ENCODE peak calls at places on chromosomes 12 and 14, in nine cellular contexts. One of them, this sample, is unnamed.

GRCh38 chr12:46219892-46220655 is 48.8 kb downstream of the SLC38A1 start:
- DNase-seq in mesenchymal stem cell: peak; percentile 80
- DNase-seq in HCT116: peak; percentile 68
- DNase-seq in neuronal stem cell: no peak
- DNase-seq in right lobe of liver: no peak
- DNase-seq in left lung: no peak
- DNase-seq in CD4-positive, alpha-beta memory T cell: peak; percentile 81
- DNase-seq in CD4-positive, alpha-beta T cell: peak; percentile 71
- DNase-seq in right cardiac atrium: no peak
- DNase-seq in this sample: no peak

GRCh38 chr14:65361920-65362319 is 50.6 kb upstream of the FUT8 start:
- DNase-seq in mesenchymal stem cell: peak; percentile 63
- DNase-seq in HCT116: no peak
- DNase-seq in neuronal stem cell: no peak
- DNase-seq in right lobe of liver: no peak
- DNase-seq in left lung: no peak
- DNase-seq in CD4-positive, alpha-beta memory T cell: no peak
- DNase-seq in CD4-positive, alpha-beta T cell: no peak
- DNase-seq in right cardiac atrium: peak; percentile 74
- DNase-seq in this sample: peak; percentile 26

GRCh38 chr12:119869720-119870119 is 7.4 kb downstream of the CIT start:
- DNase-seq in mesenchymal stem cell: peak; percentile 64
- DNase-seq in HCT116: peak; percentile 12
- DNase-seq in neuronal stem cell: no peak
- DNase-seq in right lobe of liver: no peak
- DNase-seq in left lung: no peak
- DNase-seq in CD4-positive, alpha-beta memory T cell: no peak
- DNase-seq in CD4-positive, alpha-beta T cell: no peak
- DNase-seq in right cardiac atrium: peak; percentile 61
- DNase-seq in this sample: no peak

GRCh38 chr14:104390221-104390931 is 189.2 kb upstream of the C14orf180 start:
- DNase-seq in mesenchymal stem cell: no peak
- DNase-seq in HCT116: no peak
- DNase-seq in neuronal stem cell: no peak
- DNase-seq in right lobe of liver: peak; percentile 28
- DNase-seq in left lung: peak; percentile 54
- DNase-seq in CD4-positive, alpha-beta memory T cell: no peak
- DNase-seq in CD4-positive, alpha-beta T cell: no peak
- DNase-seq in right cardiac atrium: no peak
- DNase-seq in this sample: no peak

GRCh38 chr14:85566603-85567002 is 36.7 kb downstream of the FLRT2 start:
- DNase-seq in mesenchymal stem cell: peak; percentile 88
- DNase-seq in HCT116: no peak
- DNase-seq in neuronal stem cell: no peak
- DNase-seq in right lobe of liver: no peak
- DNase-seq in left lung: no peak
- DNase-seq in CD4-positive, alpha-beta memory T cell: no peak
- DNase-seq in CD4-positive, alpha-beta T cell: no peak
- DNase-seq in right cardiac atrium: no peak
- DNase-seq in this sample: no peak

GRCh38 chr14:95308073-95308472 is 11.6 kb downstream of the CLMN start:
- DNase-seq in mesenchymal stem cell: no peak
- DNase-seq in HCT116: no peak
- DNase-seq in neuronal stem cell: no peak
- DNase-seq in right lobe of liver: no peak
- DNase-seq in left lung: no peak
- DNase-seq in CD4-positive, alpha-beta memory T cell: no peak
- DNase-seq in CD4-positive, alpha-beta T cell: no peak
- DNase-seq in right cardiac atrium: no peak
- DNase-seq in this sample: no peak

GRCh38 chr12:75291014-75291413 is 39.1 kb downstream of the CAPS2 start:
- DNase-seq in mesenchymal stem cell: no peak
- DNase-seq in HCT116: no peak
- DNase-seq in neuronal stem cell: no peak
- DNase-seq in right lobe of liver: no peak
- DNase-seq in left lung: no peak
- DNase-seq in CD4-positive, alpha-beta memory T cell: no peak
- DNase-seq in CD4-positive, alpha-beta T cell: no peak
- DNase-seq in right cardiac atrium: no peak
- DNase-seq in this sample: no peak

GRCh38 chr14:73753043-73753886 is 39.1 kb upstream of the PNMA1 start:
- DNase-seq in mesenchymal stem cell: peak; percentile 66
- DNase-seq in HCT116: no peak
- DNase-seq in neuronal stem cell: no peak
- DNase-seq in right lobe of liver: peak; percentile 84
- DNase-seq in left lung: no peak
- DNase-seq in CD4-positive, alpha-beta memory T cell: peak; percentile 49
- DNase-seq in CD4-positive, alpha-beta T cell: peak; percentile 32
- DNase-seq in right cardiac atrium: peak; percentile 82
- DNase-seq in this sample: peak; percentile 62

GRCh38 chr12:67220065-67220464 is 49.1 kb upstream of the CAND1 start:
- DNase-seq in mesenchymal stem cell: no peak
- DNase-seq in HCT116: peak; percentile 15
- DNase-seq in neuronal stem cell: no peak
- DNase-seq in right lobe of liver: no peak
- DNase-seq in left lung: no peak
- DNase-seq in CD4-positive, alpha-beta memory T cell: no peak
- DNase-seq in CD4-positive, alpha-beta T cell: no peak
- DNase-seq in right cardiac atrium: no peak
- DNase-seq in this sample: peak; percentile 16

GRCh38 chr12:66538970-66539369 is 139.9 kb downstream of the GRIP1 start:
- DNase-seq in mesenchymal stem cell: no peak
- DNase-seq in HCT116: no peak
- DNase-seq in neuronal stem cell: no peak
- DNase-seq in right lobe of liver: no peak
- DNase-seq in left lung: no peak
- DNase-seq in CD4-positive, alpha-beta memory T cell: no peak
- DNase-seq in CD4-positive, alpha-beta T cell: no peak
- DNase-seq in right cardiac atrium: no peak
- DNase-seq in this sample: no peak

GRCh38 chr12:113136990-113137511 is 1.5 kb upstream of the RASAL1 start:
- DNase-seq in mesenchymal stem cell: no peak
- DNase-seq in HCT116: no peak
- DNase-seq in neuronal stem cell: no peak
- DNase-seq in right lobe of liver: no peak
- DNase-seq in left lung: no peak
- DNase-seq in CD4-positive, alpha-beta memory T cell: no peak
- DNase-seq in CD4-positive, alpha-beta T cell: no peak
- DNase-seq in right cardiac atrium: no peak
- DNase-seq in this sample: no peak

GRCh38 chr14:50242566-50243288 is 11.3 kb upstream of the SOS2 start:
- DNase-seq in mesenchymal stem cell: peak; percentile 20
- DNase-seq in HCT116: no peak
- DNase-seq in neuronal stem cell: no peak
- DNase-seq in right lobe of liver: no peak
- DNase-seq in left lung: no peak
- DNase-seq in CD4-positive, alpha-beta memory T cell: no peak
- DNase-seq in CD4-positive, alpha-beta T cell: no peak
- DNase-seq in right cardiac atrium: no peak
- DNase-seq in this sample: no peak
- H3K27ac ChIP-seq in mesenchymal stem cell: no peak overlapping the region
- H3K27ac ChIP-seq in HCT116: no peak overlapping the region
- H3K27ac ChIP-seq in neuronal stem cell: no peak overlapping the region
- H3K27ac ChIP-seq in right lobe of liver: no peak overlapping the region
- H3K27ac ChIP-seq in left lung: no peak overlapping the region
- H3K27ac ChIP-seq in CD4-positive, alpha-beta memory T cell: no peak overlapping the region
- H3K27ac ChIP-seq in CD4-positive, alpha-beta T cell: no peak overlapping the region
- H3K27ac ChIP-seq in right cardiac atrium: no peak overlapping the region
- H3K27ac ChIP-seq in this sample: no peak overlapping the region

DNA sequence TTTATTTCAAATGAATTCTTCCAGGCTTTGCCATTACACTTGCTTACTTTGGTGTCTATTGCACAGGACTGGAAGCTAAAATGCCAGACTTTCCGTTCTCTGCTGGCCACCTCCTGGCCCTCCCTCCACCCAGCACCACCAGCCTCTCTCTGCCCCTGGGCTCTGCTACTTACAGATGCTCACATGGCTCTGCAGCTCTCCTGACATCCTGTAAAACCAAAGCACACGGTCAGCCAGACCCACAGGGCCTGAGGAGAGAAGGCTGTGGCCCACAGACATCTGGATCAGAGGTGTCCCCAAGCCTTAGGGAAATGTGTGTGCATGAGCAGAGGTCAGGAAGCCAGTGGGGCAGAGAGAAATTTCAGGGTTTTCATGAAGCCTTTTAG is 11.6 kb upstream of the KRT1 start:
- DNase-seq in mesenchymal stem cell: no peak
- DNase-seq in HCT116: no peak
- DNase-seq in neuronal stem cell: no peak
- DNase-seq in right lobe of liver: no peak
- DNase-seq in left lung: no peak
- DNase-seq in CD4-positive, alpha-beta memory T cell: no peak
- DNase-seq in CD4-positive, alpha-beta T cell: no peak
- DNase-seq in right cardiac atrium: no peak
- DNase-seq in this sample: no peak
- H3K27ac ChIP-seq in mesenchymal stem cell: no peak overlapping the region
- H3K27ac ChIP-seq in HCT116: no peak overlapping the region
- H3K27ac ChIP-seq in neuronal stem cell: no peak overlapping the region
- H3K27ac ChIP-seq in right lobe of liver: no peak overlapping the region
- H3K27ac ChIP-seq in left lung: no peak overlapping the region
- H3K27ac ChIP-seq in CD4-positive, alpha-beta memory T cell: no peak overlapping the region
- H3K27ac ChIP-seq in CD4-positive, alpha-beta T cell: no peak overlapping the region
- H3K27ac ChIP-seq in right cardiac atrium: no peak overlapping the region
- H3K27ac ChIP-seq in this sample: no peak overlapping the region

DNA sequence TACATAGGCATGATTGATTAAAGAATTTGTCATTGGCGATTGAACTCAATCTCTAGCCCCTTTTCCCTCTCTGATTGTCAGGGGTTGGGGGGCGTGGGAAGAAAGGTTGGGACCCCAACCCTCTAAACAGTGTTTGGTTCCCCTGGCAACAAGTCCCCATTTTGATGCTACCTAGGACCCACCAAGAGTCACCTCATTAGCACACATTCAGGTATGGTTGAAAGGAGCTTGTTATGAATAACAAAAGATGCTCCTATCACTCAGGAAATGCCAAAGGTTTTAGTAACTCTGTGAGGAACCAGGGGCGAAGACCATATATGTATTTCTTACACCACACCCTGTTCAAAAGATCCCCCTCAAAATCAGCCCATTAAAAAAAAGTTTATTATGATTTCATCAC is 14.3 kb downstream of the RNF212B start:
- DNase-seq in mesenchymal stem cell: no peak
- DNase-seq in HCT116: no peak
- DNase-seq in neuronal stem cell: no peak
- DNase-seq in right lobe of liver: no peak
- DNase-seq in left lung: no peak
- DNase-seq in CD4-positive, alpha-beta memory T cell: no peak
- DNase-seq in CD4-positive, alpha-beta T cell: no peak
- DNase-seq in right cardiac atrium: no peak
- DNase-seq in this sample: no peak
- H3K27ac ChIP-seq in mesenchymal stem cell: no peak overlapping the region
- H3K27ac ChIP-seq in HCT116: no peak overlapping the region
- H3K27ac ChIP-seq in neuronal stem cell: no peak overlapping the region
- H3K27ac ChIP-seq in right lobe of liver: no peak overlapping the region
- H3K27ac ChIP-seq in left lung: no peak overlapping the region
- H3K27ac ChIP-seq in CD4-positive, alpha-beta memory T cell: no peak overlapping the region
- H3K27ac ChIP-seq in CD4-positive, alpha-beta T cell: no peak overlapping the region
- H3K27ac ChIP-seq in right cardiac atrium: no peak overlapping the region
- H3K27ac ChIP-seq in this sample: no peak overlapping the region

DNA sequence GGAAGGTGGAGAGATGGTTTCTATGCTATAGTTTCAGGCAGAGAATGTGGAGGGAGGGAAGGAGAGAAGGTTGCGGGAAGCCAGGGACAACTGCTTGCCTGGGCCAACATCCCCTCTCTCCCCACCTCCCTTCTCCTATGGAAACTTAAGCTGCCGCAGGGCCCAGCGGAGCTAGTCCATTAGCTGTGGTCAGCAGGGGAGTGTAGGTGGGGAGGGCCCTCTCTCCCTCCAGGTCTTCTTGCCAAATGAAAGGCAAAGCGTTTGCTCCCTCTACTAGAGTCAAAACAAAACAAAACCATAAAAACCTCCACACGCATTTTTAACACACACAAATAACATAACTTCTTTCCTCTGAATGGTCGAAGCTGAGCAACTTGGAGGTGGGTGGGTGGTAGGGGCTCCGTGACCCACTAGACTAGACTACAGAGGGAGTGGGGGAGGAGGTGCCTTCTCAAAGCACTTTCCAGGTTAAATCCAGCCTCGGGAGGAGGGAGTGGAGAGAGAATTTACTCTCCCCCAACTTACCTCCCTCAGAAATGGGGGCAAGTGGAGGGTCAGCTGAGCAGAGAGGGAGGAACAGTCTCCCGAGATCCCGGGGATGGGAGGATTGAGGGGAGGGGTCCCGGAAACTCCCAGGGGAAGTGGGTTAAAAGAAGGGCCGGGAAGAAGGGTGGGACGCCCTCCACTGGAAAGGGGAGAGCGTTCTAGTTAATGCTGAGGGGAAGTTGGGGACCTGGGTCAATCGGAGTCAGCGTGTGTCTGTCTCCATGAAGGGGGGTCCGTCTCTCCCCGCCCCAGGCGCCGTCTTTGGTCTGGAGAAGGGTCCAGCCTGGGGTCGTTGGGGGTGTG is 4.6 kb upstream of the CACNB3 start:
- DNase-seq in mesenchymal stem cell: peak; percentile 64
- DNase-seq in HCT116: no peak
- DNase-seq in neuronal stem cell: no peak
- DNase-seq in right lobe of liver: no peak
- DNase-seq in left lung: no peak
- DNase-seq in CD4-positive, alpha-beta memory T cell: no peak
- DNase-seq in CD4-positive, alpha-beta T cell: no peak
- DNase-seq in right cardiac atrium: no peak
- DNase-seq in this sample: no peak
- H3K27ac ChIP-seq in mesenchymal stem cell: no peak overlapping the region
- H3K27ac ChIP-seq in HCT116: peak overlapping the region; percentile 84
- H3K27ac ChIP-seq in neuronal stem cell: no peak overlapping the region
- H3K27ac ChIP-seq in right lobe of liver: no peak overlapping the region
- H3K27ac ChIP-seq in left lung: peak overlapping the region; percentile 89
- H3K27ac ChIP-seq in CD4-positive, alpha-beta memory T cell: peak overlapping the region; percentile 55
- H3K27ac ChIP-seq in CD4-positive, alpha-beta T cell: no peak overlapping the region
- H3K27ac ChIP-seq in right cardiac atrium: no peak overlapping the region
- H3K27ac ChIP-seq in this sample: peak overlapping the region; percentile 94

DNA sequence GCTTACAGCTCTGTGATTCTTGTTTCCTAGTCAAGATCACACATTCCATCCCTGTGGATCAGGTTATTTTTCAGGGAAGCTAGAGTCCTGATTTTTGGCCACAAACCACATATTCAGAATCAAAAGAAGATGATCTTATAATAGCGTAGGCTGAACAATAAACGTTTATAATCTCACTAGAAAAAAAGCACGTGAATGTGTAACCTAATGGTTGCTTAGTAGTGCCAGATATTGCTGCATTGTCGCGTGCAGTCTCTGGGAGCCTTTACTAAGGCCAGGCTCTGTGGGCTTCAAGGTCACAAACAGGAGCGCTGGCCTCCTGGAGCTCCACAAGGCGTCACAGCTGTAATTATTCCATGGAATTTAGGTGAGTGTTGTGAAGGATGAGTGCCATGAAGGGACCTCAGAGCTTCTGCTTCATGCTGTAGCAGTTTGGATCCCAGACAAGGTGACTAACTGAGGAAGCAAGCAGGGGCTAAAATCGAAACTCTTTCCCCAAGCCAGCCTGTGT is 17.4 kb downstream of the CDKN1B start:
- DNase-seq in mesenchymal stem cell: no peak
- DNase-seq in HCT116: no peak
- DNase-seq in neuronal stem cell: no peak
- DNase-seq in right lobe of liver: no peak
- DNase-seq in left lung: no peak
- DNase-seq in CD4-positive, alpha-beta memory T cell: no peak
- DNase-seq in CD4-positive, alpha-beta T cell: no peak
- DNase-seq in right cardiac atrium: no peak
- DNase-seq in this sample: no peak
- H3K27ac ChIP-seq in mesenchymal stem cell: no peak overlapping the region
- H3K27ac ChIP-seq in HCT116: no peak overlapping the region
- H3K27ac ChIP-seq in neuronal stem cell: no peak overlapping the region
- H3K27ac ChIP-seq in right lobe of liver: no peak overlapping the region
- H3K27ac ChIP-seq in left lung: peak overlapping the region; percentile 38
- H3K27ac ChIP-seq in CD4-positive, alpha-beta memory T cell: peak overlapping the region; percentile 20
- H3K27ac ChIP-seq in CD4-positive, alpha-beta T cell: no peak overlapping the region
- H3K27ac ChIP-seq in right cardiac atrium: no peak overlapping the region
- H3K27ac ChIP-seq in this sample: peak overlapping the region; percentile 57

GRCh38 chr12:109165599-109165998 is 49.2 kb downstream of the ACACB start:
- DNase-seq in mesenchymal stem cell: peak; percentile 12
- DNase-seq in HCT116: no peak
- DNase-seq in neuronal stem cell: no peak
- DNase-seq in right lobe of liver: peak; percentile 19
- DNase-seq in left lung: no peak
- DNase-seq in CD4-positive, alpha-beta memory T cell: no peak
- DNase-seq in CD4-positive, alpha-beta T cell: no peak
- DNase-seq in right cardiac atrium: no peak
- DNase-seq in this sample: no peak
- H3K27ac ChIP-seq in mesenchymal stem cell: no peak overlapping the region
- H3K27ac ChIP-seq in HCT116: no peak overlapping the region
- H3K27ac ChIP-seq in neuronal stem cell: no peak overlapping the region
- H3K27ac ChIP-seq in right lobe of liver: no peak overlapping the region
- H3K27ac ChIP-seq in left lung: no peak overlapping the region
- H3K27ac ChIP-seq in CD4-positive, alpha-beta memory T cell: no peak overlapping the region
- H3K27ac ChIP-seq in CD4-positive, alpha-beta T cell: no peak overlapping the region
- H3K27ac ChIP-seq in right cardiac atrium: no peak overlapping the region
- H3K27ac ChIP-seq in this sample: no peak overlapping the region